ENCODE peak calls at places on chromosomes 5 and 9, in four cellular contexts. F is tibial nerve, S is HFF-Myc, T is GM10248. A is an unnamed sample.

GRCh38 chr9:116156621-116157314 is 3.2 kb downstream of the PAPPA start:
- DNase-seq in S (peak; percentile 59), T (no peak), F (no peak), A (peak; percentile 72)

GRCh38 chr5:174596429-174596828 is 128.0 kb upstream of the MSX2 start:
- DNase-seq in T (no peak), S (no peak), F (no peak), A (no peak)

GRCh38 chr9:34710023-34710422 is at the start of gene CCL21:
- DNase-seq in T (no peak), S (no peak), F (no peak), A (no peak)

GRCh38 chr5:71932649-71933338 is 174.5 kb upstream of the MAP1B start:
- DNase-seq in S (no peak), F (peak; percentile 24), T (no peak), A (no peak)

GRCh38 chr5:106171708-106172107 is 1499.0 kb downstream of the EFNA5 start:
- DNase-seq in F (no peak), S (no peak), T (no peak), A (no peak)

GRCh38 chr5:176730815-176731475 is 79.4 kb upstream of the UNC5A start:
- DNase-seq in F (no peak), T (peak; percentile 46), S (no peak), A (no peak)

GRCh38 chr5:141968914-141969608 is at the start of gene RNF14:
- DNase-seq in T (peak; percentile 95), S (peak; percentile 58), F (peak; percentile 79), A (peak; percentile 77)

GRCh38 chr9:114386886-114387677 is 700 bp downstream of the AKNA start:
- DNase-seq in S (no peak), F (no peak), T (no peak), A (no peak)

GRCh38 chr9:77846957-77847574 is 184.5 kb downstream of the GNAQ start:
- DNase-seq in F (no peak), S (no peak), T (no peak), A (no peak)

GRCh38 chr5:15704397-15704947 is 204.5 kb downstream of the FBXL7 start:
- DNase-seq in F (no peak), T (no peak), S (no peak), A (no peak)

GRCh38 chr5:132227485-132228240 is at the start of gene P4HA2:
- DNase-seq in F (peak; percentile 70), S (no peak), T (peak; percentile 94), A (peak; percentile 32)
- TF ChIP-seq CTCF in F (no peak), S (no peak), T (no peak), A (no peak)

DNA sequence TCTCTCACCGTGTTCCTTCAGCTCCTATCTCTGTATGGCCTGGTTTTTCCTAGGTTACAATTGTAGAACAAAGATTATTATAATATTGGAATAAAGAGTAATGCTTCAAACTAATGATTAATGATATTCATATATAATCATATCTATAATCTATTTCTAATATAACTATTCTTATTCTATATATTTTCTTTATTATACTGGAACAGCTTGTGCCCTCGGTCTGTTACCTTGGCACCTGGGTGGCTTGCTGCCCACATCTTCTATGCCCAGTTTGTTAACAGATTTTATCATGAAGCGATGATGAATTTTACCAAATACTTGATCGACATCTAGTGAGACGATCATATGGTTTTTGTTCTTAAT is 363.6 kb upstream of the TYRP1 start:
- DNase-seq in S (no peak), F (no peak), T (no peak), A (no peak)
- TF ChIP-seq CTCF in S (no peak), F (no peak), T (no peak), A (no peak)

GRCh38 chr9:84670801-84671153 is 1.2 kb downstream of the NTRK2 start:
- DNase-seq in F (no peak), T (no peak), S (no peak), A (no peak)

GRCh38 chr9:84670106-84670800 is 724 bp downstream of the NTRK2 start:
- DNase-seq in S (no peak), T (peak; percentile 18), F (no peak), A (no peak)

GRCh38 chr9:84669008-84669292 is 579 bp upstream of the NTRK2 start:
- DNase-seq in T (no peak), F (no peak), S (no peak), A (no peak)

GRCh38 chr9:84668204-84669007 is 1.1 kb upstream of the NTRK2 start:
- DNase-seq in S (peak; percentile 15), F (peak; percentile 69), T (peak; percentile 61), A (peak; percentile 19)

GRCh38 chr9:84669293-84670105 is at the start of gene NTRK2:
- DNase-seq in S (no peak), F (peak; percentile 35), T (peak; percentile 53), A (no peak)
- TF ChIP-seq CTCF in S (no peak), F (peak; percentile 12), T (no peak), A (no peak)

DNA sequence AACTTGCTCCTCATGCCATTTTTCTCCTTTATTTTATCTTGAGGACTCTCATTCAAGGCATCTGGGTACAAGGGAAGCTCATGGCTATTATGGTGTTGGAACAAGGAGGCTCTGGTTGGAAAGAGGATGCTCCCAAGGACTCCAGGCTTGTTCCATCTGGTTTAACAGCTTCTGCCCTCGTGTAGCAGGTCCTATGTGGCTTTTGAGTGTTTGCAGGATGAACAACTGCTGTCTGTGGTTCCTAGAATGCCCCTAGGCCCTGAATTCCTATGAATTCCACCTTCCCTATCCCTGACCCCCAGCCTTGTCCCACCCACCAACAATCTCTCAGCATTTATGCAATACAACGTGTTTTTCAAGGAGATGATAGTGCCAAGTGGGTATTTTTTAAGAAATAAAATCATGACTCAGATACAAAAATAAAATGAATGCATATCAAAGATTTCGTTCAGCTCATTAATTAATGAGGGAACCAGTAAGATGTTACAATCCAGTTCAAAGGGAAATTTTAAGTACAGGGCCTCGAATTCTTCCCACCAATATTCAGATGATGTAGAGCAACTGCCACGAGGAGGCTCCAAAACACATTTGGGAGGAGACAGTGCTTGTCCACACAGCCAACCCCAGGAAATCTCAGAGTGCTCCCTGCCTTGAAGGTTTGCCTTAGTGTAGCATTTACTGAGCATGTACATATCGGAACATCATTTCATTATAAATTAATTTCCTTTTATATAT is 182.0 kb downstream of the MUSK start:
- DNase-seq in F (no peak), T (no peak), S (no peak), A (no peak)
- TF ChIP-seq CTCF in F (no peak), T (no peak), S (no peak), A (no peak)

A was measured in AG09319.